ENCODE peak calls at places on chromosomes 11 and 22, in four cellular contexts. L is activated T-helper 1 cell treated with Interleukin-2 at 50 U/mL for 16 hours; U is HFFc6; F is stimulated activated CD4-positive, alpha-beta T cell treated with anti-CD3 and anti-CD28 coated beads, TNF-alpha, amount 100 ng/mL, for 24 hours. M is an unnamed sample.

GRCh38 chr22:23903328-23903971 is 9.3 kb downstream of the MIF start:
- DNase-seq in L (no peak), U (no peak), F (no peak), M (no peak)

GRCh38 chr11:2376751-2377451 is at the start of gene CD81:
- DNase-seq in L (peak; percentile 63), U (no peak), F (no peak), M (peak; percentile 53)

GRCh38 chr11:2803186-2804057 is 82.2 kb downstream of the CDKN1C start:
- DNase-seq in L (no peak), U (no peak), F (no peak), M (no peak)

GRCh38 chr11:92628401-92629292 is 340.8 kb upstream of the MTNR1B start:
- DNase-seq in L (no peak), U (peak; percentile 9), F (no peak), M (no peak)

GRCh38 chr11:68436985-68437926 is 23.3 kb upstream of the PPP6R3 start:
- DNase-seq in L (no peak), U (peak; percentile 65), F (no peak), M (no peak)

GRCh38 chr22:43134553-43134952 is 8.6 kb downstream of the MCAT start:
- DNase-seq in L (no peak), U (no peak), F (no peak), M (no peak)

GRCh38 chr11:131671764-131672163 is 301.3 kb downstream of the NTM start:
- DNase-seq in L (no peak), U (no peak), F (no peak), M (no peak)

GRCh38 chr22:16932577-16932976 is 75.4 kb downstream of the GAB4 start:
- DNase-seq in L (no peak), U (no peak), F (no peak), M (no peak)

GRCh38 chr11:2530855-2531200 is 86.0 kb downstream of the KCNQ1 start:
- DNase-seq in L (no peak), U (no peak), F (no peak), M (no peak)

GRCh38 chr11:79973701-79974626 is 533.1 kb upstream of the TENM4 start:
- DNase-seq in L (no peak), U (peak; percentile 5), F (no peak), M (no peak)

GRCh38 chr22:16827506-16827905 is 2.3 kb upstream of the XKR3 start:
- DNase-seq in L (no peak), U (no peak), F (no peak), M (no peak)

GRCh38 chr11:47724041-47724729 is 9.0 kb upstream of the AGBL2 start:
- DNase-seq in L (no peak), U (no peak), F (no peak), M (no peak)

GRCh38 chr11:37465221-37465620 is 867.2 kb upstream of the RAG2 start:
- DNase-seq in L (no peak), U (no peak), F (no peak), M (no peak)

GRCh38 chr11:94706211-94706610 is 61.9 kb upstream of the AMOTL1 start:
- DNase-seq in L (no peak), U (peak; percentile 62), F (no peak), M (no peak)

GRCh38 chr11:108025387-108026080 is 16.8 kb downstream of the CUL5 start:
- DNase-seq in L (no peak), U (no peak), F (no peak), M (no peak)

GRCh38 chr11:120869516-120870011 is 154.3 kb upstream of the TBCEL start:
- DNase-seq in L (no peak), U (no peak), F (no peak), M (no peak)

GRCh38 chr11:111344032-111344431 is 35.0 kb downstream of the POU2AF1 start:
- DNase-seq in L (no peak), U (peak; percentile 15), F (no peak), M (no peak)

GRCh38 chr22:40668611-40669390 is 10.5 kb upstream of the MCHR1 start:
- DNase-seq in L (no peak), U (peak; percentile 79), F (no peak), M (no peak)

GRCh38 chr11:26587073-26587472 is 15.0 kb upstream of the MUC15 start:
- DNase-seq in L (no peak), U (no peak), F (no peak), M (no peak)

GRCh38 chr22:50674606-50675552 is 2.3 kb downstream of the SHANK3 start:
- DNase-seq in L (no peak), U (no peak), F (no peak), M (no peak)

GRCh38 chr11:78926633-78927347 is 352.1 kb upstream of the NARS2 start:
- DNase-seq in L (no peak), U (peak; percentile 44), F (no peak), M (no peak)

GRCh38 chr22:40396882-40397281 is 26.5 kb downstream of the SGSM3 start:
- DNase-seq in L (no peak), U (no peak), F (no peak), M (no peak)

GRCh38 chr11:132913295-132913694 is 619.0 kb downstream of the OPCML start:
- DNase-seq in L (no peak), U (no peak), F (no peak), M (no peak)

GRCh38 chr11:130798280-130798679 is 118.0 kb downstream of the SNX19 start:
- DNase-seq in L (no peak), U (peak; percentile 98), F (no peak), M (no peak)

M was measured in activated T-helper 9 cell treated with anti-CD3 and anti-CD28 coated beads, Interleukin-2, amount 50 U/mL, for 16 hours.